ENCODE peak calls at places on chromosome 1, in five cellular contexts. P, O, K, Y and T are unnamed samples.

GRCh38 chr1:166839600-166840308 is 479 bp downstream of the POGK start:
- DNase-seq in P (peak), O (peak), K (peak), Y (no peak), T (peak)

GRCh38 chr1:83818916-83819315 is 180.0 kb downstream of the TTLL7 start:
- DNase-seq in P (no peak), K (no peak), O (no peak), Y (no peak), T (no peak)

GRCh38 chr1:182786223-182787001 is 3.2 kb upstream of the NPL start:
- DNase-seq in Y (no peak), O (no peak), K (peak), P (no peak), T (peak)

GRCh38 chr1:111635324-111636009 is 15.9 kb downstream of the RAP1A start:
- DNase-seq in Y (no peak), P (no peak), O (no peak), K (no peak), T (no peak)

GRCh38 chr1:2555634-2556276 is 416 bp upstream of the TNFRSF14 start:
- DNase-seq in O (no peak), P (no peak), K (peak), Y (peak), T (peak)

GRCh38 chr1:112464501-112464900 is 44.3 kb upstream of the WNT2B start:
- DNase-seq in Y (no peak), P (no peak), K (no peak), O (no peak), T (peak)

GRCh38 chr1:167713330-167714081 is 8.3 kb upstream of the MPZL1 start:
- DNase-seq in O (no peak), K (no peak), P (no peak), Y (no peak), T (no peak)

GRCh38 chr1:109969430-109969829 is 15.1 kb upstream of the AHCYL1 start:
- DNase-seq in K (no peak), P (no peak), O (no peak), Y (no peak), T (no peak)